ENCODE peak calls at places on chromosomes 3 and 15, in four cellular contexts. G, U, F and N are unnamed samples.

GRCh38 chr3:78086150-78086549 is 1046.3 kb downstream of the ROBO2 start:
- DNase-seq in G (no peak), F (no peak), U (no peak), N (no peak)

GRCh38 chr3:12175844-12176453 is 17.2 kb upstream of the TIMP4 start:
- DNase-seq in F (no peak), G (peak), U (no peak), N (peak)

GRCh38 chr3:60363817-60364216 is 887.4 kb downstream of the FHIT start:
- DNase-seq in G (no peak), F (no peak), U (no peak), N (no peak)

GRCh38 chr15:91881551-91882297 is 28.2 kb downstream of the SLCO3A1 start:
- DNase-seq in G (no peak), F (no peak), U (no peak), N (no peak)

GRCh38 chr15:84023636-84024035 is 211.9 kb upstream of the GOLGA6L4 start:
- DNase-seq in G (peak), F (no peak), U (no peak), N (peak)

GRCh38 chr3:55709411-55709997 is 222.4 kb upstream of the WNT5A start:
- DNase-seq in G (no peak), F (no peak), U (no peak), N (no peak)

GRCh38 chr3:149114458-149114857 is 15.0 kb upstream of the HPS3 start:
- DNase-seq in F (no peak), U (no peak), G (no peak), N (no peak)

GRCh38 chr3:27607370-27607769 is 114.8 kb downstream of the EOMES start:
- DNase-seq in U (no peak), G (no peak), F (no peak), N (no peak)

GRCh38 chr3:161270991-161271390 is 49.9 kb downstream of the NMD3 start:
- DNase-seq in G (no peak), F (no peak), U (no peak), N (no peak)

GRCh38 chr15:70507772-70508351 is 255.5 kb downstream of the UACA start:
- DNase-seq in U (no peak), F (no peak), G (no peak), N (no peak)

GRCh38 chr3:66037330-66037985 is 1.3 kb downstream of the MAGI1 start:
- DNase-seq in F (peak), G (peak), U (no peak), N (peak)

GRCh38 chr3:30112904-30113484 is 493.4 kb upstream of the TGFBR2 start:
- DNase-seq in U (no peak), G (no peak), F (no peak), N (no peak)

GRCh38 chr3:122021811-122022401 is at the start of gene ILDR1:
- DNase-seq in U (no peak), G (peak), F (peak), N (peak)

GRCh38 chr3:14803101-14803980 is 15.4 kb upstream of the FGD5 start:
- DNase-seq in G (peak), U (no peak), F (no peak), N (peak)

GRCh38 chr3:37183375-37183831 is 9.0 kb upstream of the LRRFIP2 start:
- DNase-seq in G (no peak), U (no peak), F (no peak), N (no peak)

GRCh38 chr3:195106418-195106906 is 164.5 kb downstream of the XXYLT1 start:
- DNase-seq in U (no peak), F (no peak), G (peak), N (peak)

GRCh38 chr15:26615188-26615926 is 157.5 kb downstream of the GABRB3 start:
- DNase-seq in G (no peak), F (no peak), U (no peak), N (no peak)

GRCh38 chr3:142282503-142282902 is 57.1 kb upstream of the GK5 start:
- DNase-seq in U (no peak), F (no peak), G (no peak), N (no peak)

GRCh38 chr15:76140069-76140454 is 80.3 kb downstream of the TMEM266 start:
- DNase-seq in U (no peak), G (no peak), F (no peak), N (no peak)

GRCh38 chr3:186298876-186299275 is 63.2 kb downstream of the DGKG start:
- DNase-seq in F (no peak), U (no peak), G (no peak), N (no peak)

GRCh38 chr15:26806161-26806560 is 33.3 kb upstream of the GABRB3 start:
- DNase-seq in F (no peak), U (no peak), G (peak), N (no peak)

GRCh38 chr3:66450389-66451022 is 50.3 kb downstream of the LRIG1 start:
- DNase-seq in F (no peak), U (no peak), G (no peak), N (no peak)

GRCh38 chr3:119637679-119638525 is 22.5 kb downstream of the POPDC2 start:
- DNase-seq in G (peak), U (peak), F (no peak), N (peak)

GRCh38 chr15:92599394-92599970 is 56.1 kb downstream of the FAM174B start:
- DNase-seq in F (no peak), U (no peak), G (no peak), N (no peak)

GRCh38 chr3:149553781-149554451 is 79.4 kb downstream of the TM4SF4 start:
- DNase-seq in U (no peak), G (peak), F (no peak), N (no peak)

GRCh38 chr3:86958534-86958933 is 32.4 kb downstream of the VGLL3 start:
- DNase-seq in U (no peak), F (peak), G (no peak), N (no peak)

GRCh38 chr3:160098261-160098908 is 109.8 kb downstream of the IL12A start:
- DNase-seq in F (no peak), G (no peak), U (no peak), N (no peak)

GRCh38 chr3:150365132-150365604 is 42.9 kb upstream of the TSC22D2 start:
- DNase-seq in G (no peak), U (peak), F (no peak), N (peak)

GRCh38 chr3:69129531-69129930 is 7.1 kb upstream of the LMOD3 start:
- DNase-seq in F (no peak), G (no peak), U (no peak), N (no peak)

GRCh38 chr15:59997070-59997701 is 6.9 kb upstream of the FOXB1 start:
- DNase-seq in G (peak), F (peak), U (no peak), N (peak)

GRCh38 chr15:25705430-25706115 is 157.6 kb downstream of the ATP10A start:
- DNase-seq in F (no peak), U (no peak), G (no peak), N (no peak)

GRCh38 chr3:113088616-113089015 is 97.8 kb downstream of the GTPBP8 start:
- DNase-seq in G (no peak), U (no peak), F (no peak), N (no peak)

GRCh38 chr3:36729204-36730056 is 34.9 kb downstream of the DCLK3 start:
- DNase-seq in F (no peak), G (peak), U (no peak), N (peak)

GRCh38 chr3:62875103-62876002 is at the start of gene CADPS:
- DNase-seq in F (no peak), G (peak), U (no peak), N (no peak)

GRCh38 chr3:9638147-9638546 is 11.2 kb upstream of the MTMR14 start:
- DNase-seq in G (no peak), U (no peak), F (no peak), N (no peak)

GRCh38 chr3:168094877-168095610 is 680 bp downstream of the GOLIM4 start:
- DNase-seq in U (peak), G (peak), F (no peak), N (peak)

GRCh38 chr15:92141607-92142006 is 252.1 kb upstream of the ST8SIA2 start:
- DNase-seq in U (no peak), G (no peak), F (no peak), N (no peak)

DNA sequence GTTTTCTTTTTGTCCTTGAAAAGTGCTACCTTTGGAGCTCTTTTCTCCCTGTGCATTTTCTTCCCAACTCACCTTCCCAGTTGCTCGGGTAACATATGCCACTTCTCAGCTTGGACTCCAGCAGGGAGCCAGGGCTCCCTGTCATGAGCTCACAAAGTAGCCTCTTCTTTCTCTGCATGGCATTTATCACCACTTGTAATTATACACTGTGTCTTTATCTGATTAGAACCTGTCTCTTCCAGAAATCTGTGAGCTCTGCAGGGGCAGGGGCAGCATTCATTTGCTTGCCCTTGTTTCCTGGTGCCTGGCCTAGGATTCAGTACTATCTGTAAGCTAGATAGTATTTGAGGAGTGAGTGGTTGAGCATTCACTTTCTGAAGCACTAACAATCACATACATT is 100.9 kb downstream of the CLSTN2 start:
- DNase-seq in F (no peak), U (no peak), G (no peak), N (no peak)
- TF ChIP-seq NRF1 in F (no peak), U (no peak), G (no peak), N (no peak)

DNA sequence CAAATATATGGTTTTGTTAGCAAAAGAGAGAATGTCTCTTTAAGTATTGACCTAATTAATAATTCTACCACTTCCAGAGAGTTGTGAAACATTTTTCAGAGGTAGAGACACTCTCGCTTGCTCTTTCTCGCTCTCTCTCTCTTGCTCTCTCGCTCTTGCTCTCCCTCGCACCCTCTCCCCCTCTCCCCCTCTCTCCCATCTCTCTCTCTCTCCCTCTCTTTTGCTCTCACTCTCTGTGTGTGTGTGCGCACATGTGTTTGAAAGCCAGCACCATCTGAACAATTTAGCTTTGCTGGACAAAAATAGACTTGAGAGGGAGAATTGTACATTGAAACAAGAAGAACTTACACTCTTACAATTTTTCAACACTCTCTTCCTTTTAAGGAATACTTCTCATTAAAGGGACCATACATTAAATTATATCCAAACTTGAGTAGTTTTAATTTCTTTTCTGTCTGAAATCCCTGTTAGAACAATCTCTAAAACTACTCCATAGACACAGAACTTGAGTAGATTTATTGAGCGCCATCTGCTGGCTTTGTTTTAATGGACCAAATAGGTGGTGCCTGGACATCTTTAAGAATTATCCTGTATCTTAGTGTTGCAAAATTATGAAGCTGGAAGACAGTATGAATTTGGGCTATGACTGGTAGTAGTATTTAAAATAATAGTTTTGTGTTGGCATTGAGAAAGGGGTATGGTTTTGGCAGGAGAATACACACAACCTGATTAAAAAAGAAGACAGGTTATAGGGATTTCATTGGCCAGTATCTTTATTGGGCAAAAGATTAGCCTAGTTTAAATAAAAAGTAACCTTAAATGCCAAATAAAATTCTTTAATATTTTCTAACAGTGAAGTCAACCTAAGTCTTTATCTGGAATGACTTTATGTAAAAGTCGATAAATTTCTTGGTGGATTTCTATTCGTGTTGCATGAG is 124.6 kb downstream of the AKAP13 start:
- DNase-seq in U (no peak), G (peak), F (no peak), N (peak)
- TF ChIP-seq NRF1 in U (no peak), G (no peak), F (no peak), N (no peak)

GRCh38 chr3:88219138-88219792 is 69.5 kb downstream of the C3orf38 start:
- DNase-seq in G (peak), U (no peak), F (no peak), N (peak)
- TF ChIP-seq NRF1 in G (no peak), U (no peak), F (no peak), N (no peak)

GRCh38 chr3:114586119-114586518 is 292.3 kb downstream of the TIGIT start:
- DNase-seq in G (no peak), U (no peak), F (no peak), N (no peak)

GRCh38 chr3:114584734-114585371 is 291.0 kb downstream of the TIGIT start:
- DNase-seq in U (peak), F (no peak), G (no peak), N (no peak)

GRCh38 chr3:114587973-114588372 is 294.1 kb downstream of the TIGIT start:
- DNase-seq in U (no peak), G (no peak), F (no peak), N (no peak)

GRCh38 chr3:114582929-114583328 is 289.1 kb downstream of the TIGIT start:
- DNase-seq in U (peak), F (no peak), G (no peak), N (no peak)

GRCh38 chr3:114585687-114586086 is 291.9 kb downstream of the TIGIT start:
- DNase-seq in U (no peak), G (no peak), F (no peak), N (no peak)
- TF ChIP-seq NRF1 in U (no peak), G (no peak), F (no peak), N (no peak)